ENCODE peak calls at places on chromosomes 4 and X, in eight cellular contexts. S, L, D, W, I, Z, H and T are unnamed samples.

GRCh38 chr4:79331126-79331876 is 5.4 kb upstream of the NAA11 start:
- DNase-seq in H (no peak), D (peak; percentile 13), S (no peak), Z (no peak), W (no peak), I (peak; percentile 23), L (peak; percentile 1), T (no peak)

GRCh38 chrX:134543201-134543797 is 83.3 kb downstream of the HPRT1 start:
- DNase-seq in I (peak; percentile 45), W (no peak), S (no peak), Z (no peak), D (no peak), L (no peak), H (no peak), T (no peak)

GRCh38 chrX:150227321-150227860 is 135.7 kb upstream of the MAMLD1 start:
- DNase-seq in L (no peak), H (no peak), I (no peak), D (no peak), Z (no peak), W (no peak), S (peak; percentile 10), T (no peak)

GRCh38 chr4:5836943-5837342 is 55.9 kb downstream of the CRMP1 start:
- DNase-seq in I (no peak), W (no peak), L (no peak), S (no peak), D (peak; percentile 28), H (no peak), Z (no peak), T (no peak)

GRCh38 chr4:115121351-115122043 is 8.1 kb upstream of the NDST4 start:
- DNase-seq in S (no peak), H (no peak), W (no peak), L (no peak), Z (no peak), I (no peak), D (no peak), T (no peak)

GRCh38 chr4:178738026-178738425 is 1295.8 kb upstream of the AGA start:
- DNase-seq in L (peak; percentile 0), D (no peak), W (no peak), I (peak; percentile 58), S (no peak), H (no peak), Z (no peak), T (no peak)

GRCh38 chrX:40402771-40403533 is 177.8 kb upstream of the ATP6AP2 start:
- DNase-seq in I (peak; percentile 32), S (no peak), L (peak; percentile 47), W (peak; percentile 14), H (no peak), D (peak; percentile 68), Z (peak; percentile 76), T (peak; percentile 3)

GRCh38 chrX:134525086-134525792 is 65.3 kb downstream of the HPRT1 start:
- DNase-seq in W (no peak), Z (no peak), S (no peak), I (no peak), H (no peak), L (no peak), D (no peak), T (no peak)

GRCh38 chrX:108216862-108217571 is 125.4 kb downstream of the ATG4A start:
- DNase-seq in L (no peak), D (no peak), I (peak; percentile 64), S (no peak), Z (no peak), H (no peak), W (no peak), T (no peak)

GRCh38 chrX:36431819-36432218 is 512.3 kb downstream of the CFAP47 start:
- DNase-seq in D (peak; percentile 14), I (peak; percentile 62), H (no peak), W (peak; percentile 14), L (peak; percentile 0), Z (no peak), S (no peak), T (no peak)

DNA sequence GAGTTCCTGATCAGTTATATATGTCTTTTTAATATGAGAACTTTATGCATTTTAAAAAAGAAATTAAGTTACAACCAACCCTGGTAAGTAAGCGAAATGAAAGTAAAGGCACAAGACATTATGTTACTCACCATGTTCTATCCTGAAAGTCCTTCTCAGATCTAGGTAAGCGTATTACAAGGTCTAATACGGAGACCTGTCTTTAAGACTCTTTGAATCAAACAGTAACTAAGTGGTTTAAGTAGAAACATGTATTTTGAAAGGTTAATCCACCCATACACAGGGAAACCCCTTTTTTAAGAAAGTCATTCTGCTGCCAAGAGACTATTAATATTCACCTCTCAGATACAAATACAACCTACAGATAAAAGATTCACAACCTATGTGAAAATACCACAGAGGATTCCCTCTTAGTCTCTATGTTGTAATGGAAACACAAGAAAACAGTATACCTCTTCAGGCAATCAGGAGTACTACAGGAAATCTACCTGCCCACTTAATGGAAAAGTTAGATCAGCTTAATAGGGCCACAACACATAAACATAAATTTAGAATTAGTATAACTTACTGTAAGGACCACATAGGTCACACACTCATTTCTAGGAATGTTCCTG is 63.2 kb upstream of the TNIP3 start:
- DNase-seq in H (no peak), D (no peak), Z (no peak), I (no peak), L (no peak), S (no peak), W (no peak), T (no peak)
- TF ChIP-seq CTCF in H (peak; percentile 29), D (no peak), Z (no peak), I (no peak), L (peak; percentile 19), S (no peak), W (peak; percentile 20), T (no peak)

GRCh38 chr4:120923201-120923522 is 636 bp upstream of the PRDM5 start:
- DNase-seq in D (no peak), Z (no peak), S (no peak), H (no peak), L (no peak), I (no peak), W (no peak), T (no peak)

GRCh38 chr4:120922390-120923200 is at the start of gene PRDM5:
- DNase-seq in L (peak; percentile 51), D (peak; percentile 68), H (no peak), Z (peak; percentile 62), W (peak; percentile 35), S (no peak), I (peak; percentile 71), T (no peak)

GRCh38 chr4:120920666-120921065 is 1.9 kb downstream of the PRDM5 start:
- DNase-seq in D (no peak), S (no peak), H (no peak), L (no peak), Z (no peak), I (no peak), W (no peak), T (no peak)

GRCh38 chr4:120919358-120919757 is 3.2 kb downstream of the PRDM5 start:
- DNase-seq in I (no peak), H (peak; percentile 15), S (no peak), D (no peak), W (no peak), Z (no peak), L (peak; percentile 4), T (no peak)

DNA sequence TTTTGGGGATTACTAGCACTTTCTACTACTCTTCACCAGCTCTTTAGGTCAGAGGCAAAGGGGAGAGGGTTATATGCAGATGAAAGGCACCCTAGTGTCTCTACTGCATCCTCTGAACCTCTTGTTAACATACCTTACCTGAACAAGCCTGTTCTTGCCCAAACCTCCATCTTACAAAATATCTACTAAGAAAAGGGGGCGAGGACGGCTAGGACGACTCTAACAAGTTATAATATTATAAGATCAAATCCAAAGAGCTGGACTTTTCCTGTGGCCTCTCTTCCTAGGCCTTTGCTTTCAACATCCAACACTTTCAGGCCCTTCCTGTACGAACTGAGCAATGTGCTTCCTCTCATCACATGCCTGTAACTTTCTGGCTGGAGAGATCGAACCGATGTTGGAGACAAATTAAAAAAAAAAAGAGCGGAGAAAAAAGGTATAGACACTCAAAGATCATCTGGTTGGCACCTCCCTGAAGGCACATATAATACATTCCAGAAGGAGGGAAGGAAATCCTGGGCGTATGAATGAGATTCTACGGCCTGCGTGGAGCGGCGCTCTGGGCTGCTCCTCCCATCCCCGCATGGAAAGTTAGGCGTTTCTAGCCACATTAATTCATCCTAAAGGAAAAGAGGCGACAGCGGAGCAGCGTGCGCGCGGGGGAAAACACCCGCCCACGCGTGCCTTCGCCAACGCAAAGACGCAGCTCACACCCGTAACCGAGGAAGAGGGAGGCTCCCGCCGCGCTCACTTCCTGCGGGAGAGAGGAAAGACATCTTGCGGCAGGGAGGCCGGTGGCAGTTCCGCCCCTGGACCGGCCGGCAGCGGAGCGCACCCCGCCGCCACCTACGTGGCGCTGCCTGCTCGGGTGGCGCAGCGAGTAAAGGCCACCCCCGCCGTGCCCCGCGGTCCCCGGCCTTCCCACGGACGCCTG is 803 bp downstream of the PRDM5 start:
- DNase-seq in S (no peak), L (peak; percentile 62), W (peak; percentile 65), D (peak; percentile 75), H (no peak), I (peak; percentile 71), Z (peak; percentile 77), T (no peak)
- H3K4me3 ChIP-seq in S (peak overlapping the region; percentile 81), L (peak overlapping the region; percentile 67), W (peak overlapping the region; percentile 78), D (peak overlapping the region; percentile 50), H (no peak overlapping the region), I (peak overlapping the region; percentile 70), Z (peak overlapping the region; percentile 52), T (peak overlapping the region; percentile 69)

GRCh38 chrX:69031181-69031580 is 134.1 kb downstream of the PJA1 start:
- DNase-seq in D (no peak), W (no peak), I (no peak), L (no peak), S (peak; percentile 7), H (no peak), Z (no peak), T (no peak)

GRCh38 chrX:69034451-69034850 is 130.8 kb downstream of the PJA1 start:
- DNase-seq in S (peak; percentile 24), H (no peak), I (no peak), D (no peak), W (no peak), L (no peak), Z (no peak), T (no peak)

GRCh38 chrX:69031971-69032391 is 133.3 kb downstream of the PJA1 start:
- DNase-seq in I (no peak), D (no peak), L (peak; percentile 86), S (peak; percentile 10), Z (no peak), W (peak; percentile 62), H (no peak), T (no peak)

GRCh38 chrX:69033936-69034335 is 131.3 kb downstream of the PJA1 start:
- DNase-seq in D (no peak), H (no peak), W (peak; percentile 6), Z (no peak), I (no peak), S (peak; percentile 31), L (no peak), T (no peak)

GRCh38 chrX:69032601-69033000 is 132.7 kb downstream of the PJA1 start:
- DNase-seq in I (no peak), L (peak; percentile 91), S (peak; percentile 26), Z (no peak), W (peak; percentile 84), H (no peak), D (peak; percentile 49), T (no peak)
- TF ChIP-seq CTCF in I (no peak), L (peak; percentile 20), S (no peak), Z (no peak), W (peak; percentile 41), H (no peak), D (no peak), T (no peak)

DNA sequence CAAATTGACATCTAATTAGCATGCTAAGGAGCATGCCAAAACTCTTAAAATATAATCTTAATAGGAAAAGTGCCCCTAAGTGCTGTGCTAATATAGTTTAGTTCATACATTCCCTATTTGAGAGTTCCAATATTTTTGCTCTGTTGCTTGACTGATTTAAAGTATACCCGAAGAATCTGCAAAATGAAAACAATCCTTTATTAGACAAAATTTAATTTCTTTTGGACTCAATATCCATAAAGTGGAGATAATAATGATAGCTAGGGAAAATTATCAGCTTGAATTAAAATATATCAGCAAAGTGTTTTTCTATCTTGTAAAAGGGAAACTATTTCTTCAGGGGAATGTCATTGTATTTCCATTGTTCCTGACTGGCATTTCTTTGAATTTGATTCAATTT is 196.0 kb upstream of the NPY2R start:
- DNase-seq in Z (no peak), D (no peak), S (no peak), I (no peak), W (no peak), H (no peak), L (no peak), T (no peak)
- H3K4me3 ChIP-seq in Z (no peak overlapping the region), D (no peak overlapping the region), S (no peak overlapping the region), I (no peak overlapping the region), W (no peak overlapping the region), H (no peak overlapping the region), L (no peak overlapping the region), T (no peak overlapping the region)